ENCODE peak calls at places on chromosome 11, in seven cellular contexts. N, V, F, E, K, T and G are unnamed samples.

GRCh38 chr11:73269353-73270088 is 2.6 kb upstream of the P2RY6 start:
- DNase-seq in N (no peak), F (peak), T (no peak), E (peak), K (peak), V (no peak), G (no peak)

GRCh38 chr11:121300313-121300971 is 7.9 kb downstream of the SC5D start:
- DNase-seq in K (no peak), N (peak), V (peak), E (no peak), F (no peak), T (no peak), G (no peak)

GRCh38 chr11:131889760-131890620 is 519.6 kb downstream of the NTM start:
- DNase-seq in T (peak), V (no peak), E (peak), N (peak), K (no peak), F (peak), G (no peak)

GRCh38 chr11:119062779-119063178 is 4.8 kb upstream of the VPS11 start:
- DNase-seq in F (no peak), K (peak), V (peak), T (peak), N (no peak), E (no peak), G (no peak)

GRCh38 chr11:14396289-14396688 is 37.3 kb upstream of the RRAS2 start:
- DNase-seq in V (no peak), F (no peak), K (no peak), T (no peak), E (no peak), N (no peak), G (no peak)

GRCh38 chr11:73270089-73270854 is 1.9 kb upstream of the P2RY6 start:
- DNase-seq in F (no peak), V (no peak), T (no peak), K (no peak), E (peak), N (peak), G (no peak)

GRCh38 chr11:46290598-46291309 is 13.3 kb downstream of the CREB3L1 start:
- DNase-seq in F (peak), K (peak), N (peak), T (peak), E (peak), V (peak), G (peak)

GRCh38 chr11:79243412-79244174 is 197.2 kb downstream of the TENM4 start:
- DNase-seq in V (peak), E (no peak), F (no peak), N (no peak), K (no peak), T (no peak), G (no peak)

GRCh38 chr11:61569701-61570100 is 11.2 kb downstream of the SYT7 start:
- DNase-seq in E (no peak), N (no peak), F (no peak), V (no peak), T (no peak), K (no peak), G (no peak)

GRCh38 chr11:113506893-113507292 is 31.7 kb upstream of the DRD2 start:
- DNase-seq in N (no peak), E (no peak), V (no peak), T (no peak), K (no peak), F (no peak), G (no peak)

GRCh38 chr11:106495046-106495445 is 417.6 kb downstream of the AASDHPPT start:
- DNase-seq in K (peak), E (no peak), T (peak), F (no peak), N (peak), V (no peak), G (no peak)

GRCh38 chr11:128757235-128757711 is 63.4 kb downstream of the FLI1 start:
- DNase-seq in F (peak), T (peak), N (peak), K (peak), E (peak), V (no peak), G (no peak)

GRCh38 chr11:105838668-105839403 is 183.2 kb downstream of the MSANTD4 start:
- DNase-seq in F (peak), K (peak), N (peak), V (peak), E (no peak), T (peak), G (no peak)

GRCh38 chr11:66855574-66856495 is 1.0 kb upstream of the LRFN4 start:
- DNase-seq in N (peak), V (peak), F (peak), E (peak), T (peak), K (peak), G (peak)

GRCh38 chr11:93100211-93100610 is 97.6 kb downstream of the SLC36A4 start:
- DNase-seq in V (peak), K (no peak), F (no peak), N (no peak), E (no peak), T (peak), G (no peak)

GRCh38 chr11:40130427-40130826 is 1329.0 kb downstream of the LRRC4C start:
- DNase-seq in K (peak), T (no peak), F (peak), V (no peak), E (peak), N (peak), G (no peak)

GRCh38 chr11:58485961-58486360 is 21.9 kb downstream of the OR5B21 start:
- DNase-seq in N (no peak), T (no peak), K (no peak), V (no peak), F (peak), E (no peak), G (no peak)

GRCh38 chr11:29616611-29617010 is 400.2 kb downstream of the KCNA4 start:
- DNase-seq in F (no peak), K (no peak), V (peak), E (no peak), N (peak), T (no peak), G (no peak)

GRCh38 chr11:121727942-121728341 is 275.2 kb upstream of the SORL1-AS1 start:
- DNase-seq in K (no peak), T (no peak), E (no peak), V (no peak), N (no peak), F (no peak), G (no peak)

GRCh38 chr11:119092880-119093665 is 8.4 kb downstream of the HMBS start:
- DNase-seq in V (peak), T (peak), F (no peak), E (no peak), K (peak), N (peak), G (no peak)

GRCh38 chr11:69518081-69518950 is 36.9 kb downstream of the LINC01488 start:
- DNase-seq in K (no peak), F (no peak), V (peak), T (peak), N (no peak), E (no peak), G (no peak)

GRCh38 chr11:17733261-17733660 is 1.3 kb upstream of the KCNC1 start:
- DNase-seq in N (no peak), K (no peak), T (no peak), E (no peak), V (no peak), F (no peak), G (peak)
- H3K9ac ChIP-seq in N (no peak), K (no peak), T (no peak), E (no peak), V (no peak), F (no peak), G (no peak)

DNA sequence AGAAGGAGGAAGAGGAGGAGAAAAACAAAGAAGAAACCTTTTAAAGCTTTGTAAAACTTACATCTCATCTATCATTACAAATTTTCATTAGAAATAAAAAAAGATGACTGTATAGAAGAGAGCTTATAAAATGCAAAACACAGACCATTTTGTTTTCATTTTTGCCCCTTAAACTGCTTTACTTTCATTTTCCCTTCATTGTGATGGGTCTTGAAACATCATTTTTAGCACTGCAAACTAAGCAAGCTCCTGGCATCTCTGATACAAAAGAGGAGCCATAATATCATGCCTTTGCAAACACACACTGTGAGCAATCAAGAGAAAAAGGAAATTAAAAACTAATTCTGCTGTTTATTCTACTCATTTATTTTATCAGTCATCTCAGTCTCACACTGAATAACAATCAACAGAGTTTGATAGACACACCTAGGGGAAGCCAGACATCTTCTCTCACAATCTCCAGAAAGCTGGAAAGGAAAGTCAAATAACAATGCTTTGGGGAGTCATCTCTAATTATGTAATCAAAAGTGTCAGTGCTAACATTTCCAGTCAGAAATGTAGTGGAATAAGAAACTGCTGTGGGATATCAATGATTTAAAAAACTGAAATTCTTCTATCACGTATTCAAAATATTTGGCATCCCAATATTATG is 467.7 kb upstream of the FAT3 start:
- DNase-seq in N (no peak), F (peak), E (no peak), V (no peak), K (no peak), T (no peak), G (no peak)
- H3K9ac ChIP-seq in N (no peak), F (no peak), E (no peak), V (no peak), K (no peak), T (no peak), G (no peak)

DNA sequence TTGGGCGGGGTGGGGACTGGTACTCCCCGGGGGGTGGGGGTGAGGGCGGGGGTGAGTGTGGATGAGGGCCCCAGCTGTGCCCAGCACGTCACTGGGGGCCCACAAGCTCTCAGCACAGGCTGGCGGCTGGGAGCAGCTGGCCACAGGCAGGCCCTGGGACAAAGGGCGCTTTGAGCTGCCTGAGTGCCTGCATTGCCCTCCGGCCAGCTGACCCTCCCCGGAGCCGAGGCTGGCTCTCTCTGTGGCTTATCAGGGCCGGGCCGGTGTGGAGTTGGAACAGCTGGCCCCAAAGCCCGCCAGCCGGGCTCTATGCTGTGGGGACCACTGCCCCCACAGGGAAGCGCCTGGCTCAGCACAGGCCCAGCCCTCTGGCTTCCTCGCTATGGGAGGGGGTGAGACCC is 117.4 kb downstream of the KCNQ1 start:
- DNase-seq in E (peak), V (no peak), F (no peak), T (no peak), N (no peak), K (no peak), G (peak)
- H3K9ac ChIP-seq in E (no peak), V (no peak), F (no peak), T (no peak), N (no peak), K (no peak), G (no peak)

GRCh38 chr11:1060410-1060809 is 14.3 kb upstream of the MUC2 start:
- DNase-seq in F (no peak), E (peak), T (no peak), V (no peak), K (no peak), N (no peak), G (peak)
- H3K9ac ChIP-seq in F (no peak), E (no peak), T (no peak), V (no peak), K (peak), N (peak), G (no peak)

GRCh38 chr11:125071408-125071807 is 8.3 kb downstream of the SLC37A2 start:
- DNase-seq in E (peak), N (no peak), K (peak), F (no peak), V (no peak), T (no peak), G (no peak)
- H3K9ac ChIP-seq in E (no peak), N (no peak), K (peak), F (no peak), V (no peak), T (no peak), G (no peak)

DNA sequence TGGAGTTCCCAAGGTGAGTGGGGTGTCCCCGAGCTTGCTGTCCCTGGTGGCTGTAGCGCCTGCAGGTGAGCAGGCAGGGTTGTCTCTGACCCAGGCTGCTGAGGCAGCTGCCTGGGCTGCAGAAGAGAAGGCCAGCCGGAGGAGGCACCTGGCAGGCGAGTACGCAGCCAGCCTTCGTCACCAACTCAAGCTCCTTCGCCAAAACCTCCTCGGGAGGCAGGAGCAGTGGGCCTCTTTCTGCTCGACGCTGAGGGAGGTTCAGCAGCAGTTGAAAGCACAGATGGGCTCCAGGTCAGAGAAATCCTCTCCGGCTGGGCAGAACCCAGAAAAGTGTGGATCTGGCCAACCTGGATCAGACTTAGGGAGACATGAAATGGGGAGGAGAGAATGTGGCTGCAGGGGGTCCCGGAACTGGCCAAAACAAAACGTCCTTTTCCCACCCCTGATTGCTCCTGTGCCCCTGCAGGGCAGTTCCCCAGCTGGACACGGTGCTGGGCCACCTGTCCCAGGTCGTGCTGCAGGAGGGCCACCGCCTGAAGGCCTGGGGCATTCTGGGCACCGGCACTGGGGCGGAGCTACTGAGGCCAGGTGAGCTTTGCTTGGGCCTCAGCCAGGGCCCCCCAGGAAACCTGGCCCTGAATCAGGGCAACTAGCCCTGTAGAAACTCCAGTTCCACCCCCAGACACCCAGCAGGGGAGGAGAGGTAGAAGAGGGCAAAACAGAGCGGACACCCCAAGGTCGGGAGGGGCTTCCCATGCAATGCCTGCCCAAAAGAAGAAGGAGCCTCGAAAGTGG is 56.7 kb downstream of the BTG4 start:
- DNase-seq in F (no peak), N (no peak), K (no peak), V (no peak), T (no peak), E (no peak), G (no peak)
- H3K9ac ChIP-seq in F (peak), N (no peak), K (no peak), V (no peak), T (peak), E (no peak), G (no peak)